ENCODE peak calls at places on chromosomes 2 and 18, in seven cellular contexts. G is AG08396; Z is stimulated activated CD4-positive, alpha-beta T cell treated with anti-CD3 and anti-CD28 coated beads, Interleukin-1b, Interleukin-23, amount 100 ng/mL, for 1 hour; P is RPMI8226; I is Calu3; U is LoVo; L is EH. B is an unnamed sample.

GRCh38 chr18:76426738-76427305 is 68.2 kb downstream of the ZNF516 start:
- DNase-seq in Z (no peak), P (peak; percentile 12), U (no peak), I (peak; percentile 51), G (peak; percentile 65), L (peak; percentile 53), B (no peak)

GRCh38 chr2:168685619-168686453 is 116.6 kb upstream of the NOSTRIN start:
- DNase-seq in G (no peak), U (no peak), P (no peak), L (no peak), Z (no peak), I (no peak), B (no peak)

GRCh38 chr2:237092920-237093781 is 7.5 kb downstream of the COPS8 start:
- DNase-seq in U (no peak), I (no peak), G (peak; percentile 64), L (peak; percentile 68), Z (no peak), P (peak; percentile 59), B (peak; percentile 16)

GRCh38 chr2:227862227-227862740 is 9.1 kb upstream of the DAW1 start:
- DNase-seq in L (peak; percentile 42), I (peak; percentile 63), Z (no peak), P (peak; percentile 32), G (no peak), U (peak; percentile 53), B (peak; percentile 41)

GRCh38 chr2:95203911-95204310 is 3.4 kb upstream of the ZNF892 start:
- DNase-seq in Z (no peak), L (no peak), I (no peak), G (no peak), P (no peak), U (no peak), B (no peak)

GRCh38 chr2:182818541-182819308 is 47.7 kb downstream of the FRZB start:
- DNase-seq in L (no peak), Z (no peak), I (no peak), U (no peak), P (no peak), G (no peak), B (no peak)

GRCh38 chr2:946073-947005 is 4.3 kb upstream of the SNTG2 start:
- DNase-seq in U (no peak), P (peak; percentile 15), Z (no peak), I (no peak), G (no peak), L (no peak), B (no peak)

GRCh38 chr2:95024960-95025405 is 525 bp upstream of the MAL start:
- DNase-seq in U (no peak), P (no peak), I (no peak), Z (no peak), L (no peak), G (no peak), B (no peak)

GRCh38 chr2:203330434-203330833 is 2.2 kb downstream of the ABI2 start:
- DNase-seq in U (no peak), I (no peak), G (peak; percentile 51), L (peak; percentile 65), P (no peak), Z (no peak), B (no peak)

B was measured in Caki2.